ENCODE peak calls at places on chromosome 4, in four cellular contexts. L, S, O and E are unnamed samples.

GRCh38 chr4:109873791-109874514 is 26.0 kb downstream of the LRIT3 start:
- DNase-seq in L (no peak), S (no peak), O (no peak), E (no peak)

GRCh38 chr4:56757270-56757746 is 64.2 kb downstream of the SPINK2 start:
- DNase-seq in L (no peak), S (peak), O (peak), E (no peak)

GRCh38 chr4:29970626-29971025 is 749.5 kb upstream of the PCDH7 start:
- DNase-seq in L (no peak), S (no peak), O (peak), E (no peak)

GRCh38 chr4:124206779-124207605 is 505.5 kb downstream of the ANKRD50 start:
- DNase-seq in L (no peak), S (no peak), O (no peak), E (no peak)

GRCh38 chr4:123250843-123251242 is 145.8 kb upstream of the SPRY1 start:
- DNase-seq in L (no peak), S (no peak), O (no peak), E (no peak)

GRCh38 chr4:176775326-176775725 is 17.4 kb downstream of the VEGFC start:
- DNase-seq in L (no peak), S (no peak), O (no peak), E (no peak)

GRCh38 chr4:147830987-147831386 is 99.1 kb downstream of the ARHGAP10 start:
- DNase-seq in L (no peak), S (no peak), O (no peak), E (no peak)

GRCh38 chr4:90171491-90171890 is 44.3 kb downstream of the CCSER1 start:
- DNase-seq in L (no peak), S (no peak), O (no peak), E (no peak)

GRCh38 chr4:79597266-79597665 is 189.2 kb upstream of the GK2 start:
- DNase-seq in L (no peak), S (no peak), O (no peak), E (no peak)

GRCh38 chr4:36351082-36351666 is 69.8 kb downstream of the DTHD1 start:
- DNase-seq in L (peak), S (peak), O (peak), E (peak)

GRCh38 chr4:74041418-74041817 is 2.9 kb upstream of the CXCL3 start:
- DNase-seq in L (no peak), S (no peak), O (no peak), E (no peak)

DNA sequence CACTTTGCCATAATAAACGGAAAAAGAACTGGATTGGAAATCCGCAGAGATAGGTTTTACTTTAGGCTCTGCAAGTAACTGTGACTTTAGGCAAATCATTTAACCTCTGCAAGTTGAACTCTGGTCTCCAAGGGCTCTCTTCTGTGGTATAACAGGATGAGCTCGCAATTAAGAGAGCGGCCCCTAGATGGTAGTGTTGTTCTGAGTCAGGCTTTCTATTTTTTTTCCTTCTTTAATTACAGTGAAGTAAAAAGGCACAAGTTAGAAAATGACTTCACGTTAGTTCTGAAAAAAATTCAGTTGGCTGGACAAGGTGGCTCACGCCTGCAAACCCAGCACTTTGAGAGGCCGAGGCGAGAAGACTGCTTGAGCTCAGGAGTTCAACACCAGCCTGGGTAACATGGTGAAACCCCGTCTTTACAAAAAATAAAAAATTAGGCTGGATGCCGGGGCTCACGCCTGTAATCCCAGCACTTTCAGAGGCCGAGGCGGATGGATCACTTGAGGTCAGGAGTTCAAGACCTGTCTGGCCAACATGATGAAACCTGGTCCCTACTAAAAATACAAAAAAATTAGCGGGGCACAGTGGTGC is 18.0 kb downstream of the RPS3A start:
- DNase-seq in L (peak), S (peak), O (peak), E (peak)
- TF ChIP-seq CTCF in L (peak), S (peak), O (peak), E (peak)

GRCh38 chr4:88528861-88529260 is 5.3 kb upstream of the PYURF start:
- DNase-seq in L (no peak), S (no peak), O (no peak), E (no peak)
- TF ChIP-seq CTCF in L (peak), S (no peak), O (no peak), E (no peak)

GRCh38 chr4:168923526-168924194 is 86.4 kb downstream of the CBR4 start:
- DNase-seq in L (no peak), S (peak), O (peak), E (peak)

GRCh38 chr4:168920438-168921081 is 89.5 kb downstream of the CBR4 start:
- DNase-seq in L (no peak), S (no peak), O (no peak), E (no peak)

GRCh38 chr4:168924648-168925047 is 85.4 kb downstream of the CBR4 start:
- DNase-seq in L (no peak), S (no peak), O (no peak), E (no peak)

GRCh38 chr4:168917150-168917779 is 92.8 kb downstream of the CBR4 start:
- DNase-seq in L (no peak), S (no peak), O (no peak), E (peak)

DNA sequence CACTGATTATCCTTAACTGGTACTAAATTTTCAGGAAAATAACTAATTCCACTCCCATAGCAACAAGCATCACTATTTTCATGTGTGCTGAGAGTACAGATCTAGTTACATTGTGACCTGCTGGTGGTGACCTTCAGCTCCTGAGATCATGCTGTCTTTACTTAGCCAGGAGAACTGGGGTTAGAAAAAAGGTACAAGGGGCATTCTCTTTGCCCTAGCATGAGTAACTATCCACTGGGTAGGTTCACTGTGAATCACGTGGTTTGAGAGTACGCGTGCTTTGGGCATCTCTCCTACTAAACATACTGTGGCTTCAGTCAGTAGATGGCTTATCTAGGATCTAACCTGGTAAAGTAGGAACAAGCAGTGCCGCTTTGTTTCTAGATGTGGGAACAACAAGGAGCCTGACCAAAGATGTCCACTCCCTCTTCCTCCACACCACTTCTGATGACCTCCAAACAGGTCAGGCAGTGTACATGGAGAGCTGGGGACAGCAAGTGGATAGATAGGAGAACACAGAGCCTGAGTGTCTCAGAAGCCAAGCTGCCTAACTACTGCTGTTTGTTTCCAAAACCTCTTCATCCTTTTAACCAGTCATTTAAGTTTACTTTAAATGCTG is 90.2 kb downstream of the CBR4 start:
- DNase-seq in L (no peak), S (no peak), O (no peak), E (no peak)
- TF ChIP-seq CTCF in L (no peak), S (no peak), O (no peak), E (no peak)

GRCh38 chr4:71188197-71188625 is 150.6 kb upstream of the SLC4A4 start:
- DNase-seq in L (no peak), S (no peak), O (peak), E (no peak)

GRCh38 chr4:71186566-71187398 is 152.0 kb upstream of the SLC4A4 start:
- DNase-seq in L (peak), S (peak), O (peak), E (peak)

GRCh38 chr4:71188951-71189350 is 149.9 kb upstream of the SLC4A4 start:
- DNase-seq in L (no peak), S (no peak), O (no peak), E (no peak)

GRCh38 chr4:71187399-71188196 is 151.2 kb upstream of the SLC4A4 start:
- DNase-seq in L (no peak), S (peak), O (peak), E (peak)

GRCh38 chr4:71189471-71189870 is 149.3 kb upstream of the SLC4A4 start:
- DNase-seq in L (no peak), S (no peak), O (no peak), E (no peak)
- TF ChIP-seq CTCF in L (no peak), S (no peak), O (no peak), E (no peak)

GRCh38 chr4:24515698-24516097 is 68.7 kb downstream of the DHX15 start:
- DNase-seq in L (no peak), S (no peak), O (peak), E (no peak)

GRCh38 chr4:24517676-24518075 is 66.7 kb downstream of the DHX15 start:
- DNase-seq in L (no peak), S (no peak), O (no peak), E (no peak)

GRCh38 chr4:24513718-24514117 is 70.6 kb downstream of the DHX15 start:
- DNase-seq in L (no peak), S (no peak), O (no peak), E (no peak)

GRCh38 chr4:24516926-24517325 is 67.4 kb downstream of the DHX15 start:
- DNase-seq in L (no peak), S (no peak), O (no peak), E (no peak)

GRCh38 chr4:24514808-24515207 is 69.5 kb downstream of the DHX15 start:
- DNase-seq in L (no peak), S (no peak), O (peak), E (no peak)
- TF ChIP-seq CTCF in L (no peak), S (no peak), O (peak), E (peak)

GRCh38 chr4:39259571-39260330 is 77.4 kb downstream of the WDR19 start:
- DNase-seq in L (no peak), S (no peak), O (no peak), E (no peak)
- TF ChIP-seq CTCF in L (no peak), S (no peak), O (no peak), E (no peak)